ENCODE peak calls at places on chromosomes 3 and 15, in seven cellular contexts. T is T-cell, V is sciatic nerve, D is NCI-H460, X is NCI-H1436 treated with DMSO at 0.1 percent for 48 hours, L is C1 segment of cervical spinal cord, E is lower lobe of right lung. R is an unnamed sample.

GRCh38 chr3:179526989-179527391 is 35.7 kb upstream of the ACTL6A start:
- DNase-seq in E (no peak), D (no peak), X (no peak), L (no peak), T (no peak), V (peak; percentile 61), R (peak; percentile 78)

GRCh38 chr15:70236306-70237103 is 138.8 kb upstream of the TLE3 start:
- DNase-seq in T (no peak), D (no peak), V (no peak), X (no peak), L (no peak), E (no peak), R (no peak)

GRCh38 chr3:43796041-43796596 is 105.4 kb downstream of the ABHD5 start:
- DNase-seq in E (no peak), X (no peak), D (no peak), T (no peak), V (no peak), L (no peak), R (no peak)

GRCh38 chr3:48564022-48564421 is 441 bp upstream of the UCN2 start:
- DNase-seq in X (no peak), D (peak; percentile 8), T (peak; percentile 46), L (peak; percentile 43), E (peak; percentile 84), V (peak; percentile 79), R (peak; percentile 35)

GRCh38 chr3:176978441-176978840 is 218.8 kb downstream of the TBL1XR1 start:
- DNase-seq in D (no peak), E (no peak), L (no peak), V (no peak), X (no peak), T (no peak), R (no peak)

GRCh38 chr15:47961401-47962090 is 159.2 kb upstream of the SLC24A5 start:
- DNase-seq in D (no peak), X (no peak), L (no peak), T (no peak), E (no peak), V (no peak), R (no peak)

GRCh38 chr3:65875395-65876027 is 163.2 kb downstream of the MAGI1 start:
- DNase-seq in E (no peak), X (no peak), L (no peak), V (no peak), T (no peak), D (no peak), R (no peak)

GRCh38 chr3:158802399-158803023 is 657 bp downstream of the MFSD1 start:
- DNase-seq in T (peak; percentile 3), D (no peak), E (peak; percentile 56), L (peak; percentile 57), V (no peak), X (no peak), R (no peak)

GRCh38 chr3:45048244-45048643 is 22.1 kb downstream of the CLEC3B start:
- DNase-seq in X (no peak), T (no peak), L (no peak), E (no peak), D (no peak), V (no peak), R (no peak)

GRCh38 chr3:170961616-170962400 is 53.4 kb upstream of the EIF5A2 start:
- DNase-seq in D (peak; percentile 22), V (no peak), X (no peak), T (no peak), E (no peak), L (peak; percentile 23), R (peak; percentile 7)

GRCh38 chr15:92925409-92925808 is 25.3 kb downstream of the CHD2 start:
- DNase-seq in T (no peak), L (no peak), D (no peak), E (no peak), V (no peak), X (no peak), R (no peak)

GRCh38 chr3:73409405-73409804 is 215.3 kb downstream of the PDZRN3 start:
- DNase-seq in E (no peak), D (no peak), T (no peak), L (no peak), V (no peak), X (no peak), R (no peak)

GRCh38 chr3:55469957-55470526 is 17.1 kb downstream of the WNT5A start:
- DNase-seq in E (no peak), T (no peak), D (no peak), X (no peak), L (no peak), V (no peak), R (no peak)

GRCh38 chr15:78077053-78077859 is at the start of gene TBC1D2B:
- DNase-seq in X (no peak), D (peak; percentile 18), L (peak; percentile 42), V (peak; percentile 86), E (peak; percentile 80), T (peak; percentile 55), R (no peak)

GRCh38 chr3:176663376-176663775 is 533.9 kb downstream of the TBL1XR1 start:
- DNase-seq in V (no peak), E (no peak), D (no peak), X (no peak), L (no peak), T (no peak), R (peak; percentile 30)

GRCh38 chr15:51004103-51004536 is 90.6 kb downstream of the TNFAIP8L3 start:
- DNase-seq in L (no peak), X (no peak), D (peak; percentile 5), T (no peak), V (no peak), E (no peak), R (no peak)

GRCh38 chr3:132445812-132446211 is 28.5 kb downstream of the DNAJC13 start:
- DNase-seq in D (no peak), T (no peak), V (no peak), X (no peak), L (no peak), E (no peak), R (peak; percentile 57)

GRCh38 chr3:33063651-33064051 is 33.3 kb downstream of the GLB1 start:
- DNase-seq in E (no peak), T (no peak), X (no peak), D (no peak), L (no peak), V (no peak), R (no peak)

GRCh38 chr15:44038801-44039200 is 156.3 kb downstream of the FRMD5 start:
- DNase-seq in T (no peak), V (no peak), D (no peak), L (no peak), X (no peak), E (no peak), R (no peak)

GRCh38 chr3:151265866-151266265 is 12.5 kb downstream of the P2RY14 start:
- DNase-seq in X (no peak), T (no peak), D (no peak), L (peak; percentile 12), E (peak; percentile 45), V (no peak), R (no peak)

GRCh38 chr15:48324949-48325348 is 6.3 kb upstream of the DUT start:
- DNase-seq in T (no peak), D (no peak), V (no peak), E (no peak), L (no peak), X (no peak), R (no peak)

GRCh38 chr15:95875141-95875643 is 455.3 kb upstream of the NR2F2 start:
- DNase-seq in E (no peak), L (no peak), D (no peak), X (no peak), V (no peak), T (no peak), R (peak; percentile 22)

GRCh38 chr3:172777901-172778300 is 27.4 kb downstream of the ECT2 start:
- DNase-seq in T (no peak), X (no peak), E (no peak), V (no peak), L (no peak), D (no peak), R (no peak)

GRCh38 chr15:77023576-77024272 is 28.8 kb downstream of the PSTPIP1 start:
- DNase-seq in E (no peak), D (no peak), L (no peak), T (no peak), V (peak; percentile 57), X (no peak), R (no peak)

GRCh38 chr15:78034495-78035191 is 42.9 kb downstream of the TBC1D2B start:
- DNase-seq in D (no peak), V (no peak), X (no peak), T (peak; percentile 75), L (no peak), E (peak; percentile 74), R (no peak)

GRCh38 chr3:194672876-194673275 is 885 bp upstream of the LSG1 start:
- DNase-seq in D (no peak), X (no peak), E (no peak), T (no peak), V (no peak), L (no peak), R (no peak)

GRCh38 chr3:146640955-146641867 is 36.1 kb upstream of the PLSCR5 start:
- DNase-seq in X (peak; percentile 4), D (peak; percentile 39), E (no peak), T (no peak), L (no peak), V (no peak), R (no peak)

GRCh38 chr15:60539017-60539416 is 60.1 kb upstream of the ICE2 start:
- DNase-seq in D (no peak), L (no peak), V (no peak), X (no peak), T (no peak), E (no peak), R (no peak)

GRCh38 chr3:129611812-129612349 is 5.4 kb upstream of the PLXND1 start:
- DNase-seq in D (no peak), L (peak; percentile 39), V (no peak), X (no peak), E (peak; percentile 52), T (no peak), R (no peak)